ENCODE peak calls at places on chromosome 11, in four cellular contexts. W is hepatocyte, S is GM23248, Q is fibroblast of lung. F is an unnamed sample.

GRCh38 chr11:62671604-62672528 is at the start of the genes LBHD1 and UQCC3:
- DNase-seq in Q (peak; percentile 88), S (peak; percentile 91), W (peak; percentile 92), F (peak; percentile 62)

GRCh38 chr11:111427471-111427912 is 48.4 kb upstream of the POU2AF1 start:
- DNase-seq in W (peak; percentile 44), Q (no peak), S (no peak), F (no peak)

GRCh38 chr11:1478544-1478943 is 8.0 kb downstream of the MOB2 start:
- DNase-seq in Q (no peak), W (no peak), S (no peak), F (no peak)

GRCh38 chr11:114315749-114316368 is 19.7 kb downstream of the NNMT start:
- DNase-seq in S (peak; percentile 36), W (peak; percentile 68), Q (no peak), F (no peak)

GRCh38 chr11:90235536-90235935 is 12.7 kb upstream of the CHORDC1 start:
- DNase-seq in W (no peak), S (no peak), Q (peak; percentile 29), F (no peak)

GRCh38 chr11:4187055-4187988 is 92.7 kb downstream of the RRM1 start:
- DNase-seq in W (peak; percentile 93), S (peak; percentile 90), Q (peak; percentile 83), F (no peak)

GRCh38 chr11:110130642-110131238 is 37.5 kb downstream of the ZC3H12C start:
- DNase-seq in S (no peak), W (peak; percentile 16), Q (peak; percentile 87), F (no peak)

GRCh38 chr11:69156673-69157155 is 979 bp downstream of the SMIM38 start:
- DNase-seq in Q (peak; percentile 22), S (peak; percentile 45), W (peak; percentile 33), F (no peak)

GRCh38 chr11:61580292-61580888 is 486 bp downstream of the SYT7 start:
- DNase-seq in Q (no peak), S (peak; percentile 38), W (peak; percentile 74), F (no peak)
- TF ChIP-seq EZH2 in Q (peak; percentile 81), S (no peak), W (no peak), F (no peak)

DNA sequence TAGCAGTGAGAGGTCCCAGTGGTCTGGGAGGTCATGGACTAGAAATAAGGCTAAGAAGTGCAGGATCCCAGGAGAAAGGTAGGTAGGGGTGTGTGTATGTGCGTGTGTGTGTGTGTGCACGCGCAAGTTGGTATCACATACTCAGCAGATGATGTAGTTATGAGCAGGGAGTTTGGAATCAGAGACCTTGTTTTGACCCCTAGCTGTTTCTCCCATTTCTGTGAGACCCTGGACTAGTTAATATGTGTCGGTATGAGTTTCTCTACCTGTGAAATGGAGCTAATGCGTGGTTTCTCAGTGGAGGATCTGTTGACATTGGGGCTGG is 1.3 kb downstream of the SERPING1 start:
- DNase-seq in S (peak; percentile 66), W (peak; percentile 19), Q (peak; percentile 37), F (no peak)
- H3K4me3 ChIP-seq in S (peak overlapping the region; percentile 77), W (peak overlapping the region; percentile 48), Q (peak overlapping the region; percentile 36), F (peak overlapping the region; percentile 87)

GRCh38 chr11:91625495-91625894 is 599.1 kb upstream of the FAT3 start:
- DNase-seq in S (no peak), Q (no peak), W (no peak), F (no peak)
- H3K9me3 ChIP-seq in S (peaks cover 2% of the 10 kb centered on the region), Q (no peaks in the 10 kb centered on the region), W (no peaks in the 10 kb centered on the region), F (no peaks in the 10 kb centered on the region)

DNA sequence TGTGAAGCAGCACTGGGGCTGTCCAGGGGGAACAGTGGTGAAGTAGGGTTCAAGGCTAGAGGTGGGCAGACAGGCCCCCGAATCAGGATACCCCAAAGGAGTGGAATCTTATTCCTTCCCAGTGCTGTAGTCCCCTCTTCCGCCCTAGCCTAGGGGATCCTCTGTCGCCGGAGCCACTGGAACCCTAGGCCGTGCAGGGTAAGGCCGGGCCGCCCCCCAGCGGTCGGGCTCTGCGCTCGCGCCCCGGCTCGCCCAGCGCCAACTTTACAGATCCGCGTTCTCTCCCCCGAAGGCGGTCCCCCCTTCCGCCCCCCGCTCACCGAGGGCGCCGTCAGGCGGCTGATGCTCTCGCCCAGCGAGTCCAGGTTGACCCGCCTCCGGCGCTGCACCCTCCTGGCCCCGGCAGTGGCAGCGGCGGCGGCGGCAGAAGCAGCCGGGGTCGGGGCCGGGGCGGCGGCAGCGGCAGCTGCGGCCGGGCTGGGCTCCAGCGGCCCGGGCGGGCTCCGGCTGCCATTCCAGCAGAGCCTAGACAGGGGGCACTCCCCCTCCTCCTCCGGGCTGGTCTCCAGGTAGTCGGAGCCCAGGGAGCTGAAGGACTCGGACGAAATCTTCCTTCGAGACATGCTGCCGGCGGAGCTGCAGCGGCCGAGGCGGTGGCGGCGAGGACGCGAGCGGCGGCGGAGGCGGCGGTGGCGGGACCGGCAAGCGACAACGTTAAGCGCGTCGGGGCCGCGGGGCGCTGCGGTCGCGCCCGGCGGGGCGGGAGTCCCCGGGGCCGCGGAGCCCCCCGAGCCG is 646 bp downstream of the GUCY1A2 start:
- DNase-seq in S (peak; percentile 66), W (peak; percentile 84), Q (peak; percentile 54), F (no peak)
- TF ChIP-seq EZH2 in S (no peak), W (no peak), Q (no peak), F (no peak)

GRCh38 chr11:45961841-45962240 is 39.4 kb downstream of the LARGE2 start:
- DNase-seq in S (no peak), W (no peak), Q (no peak), F (no peak)

GRCh38 chr11:45959851-45960250 is 37.4 kb downstream of the LARGE2 start:
- DNase-seq in Q (peak; percentile 82), S (peak; percentile 78), W (no peak), F (no peak)

GRCh38 chr11:45964911-45965389 is 42.5 kb downstream of the LARGE2 start:
- DNase-seq in S (peak; percentile 84), W (peak; percentile 87), Q (peak; percentile 63), F (peak; percentile 44)

DNA sequence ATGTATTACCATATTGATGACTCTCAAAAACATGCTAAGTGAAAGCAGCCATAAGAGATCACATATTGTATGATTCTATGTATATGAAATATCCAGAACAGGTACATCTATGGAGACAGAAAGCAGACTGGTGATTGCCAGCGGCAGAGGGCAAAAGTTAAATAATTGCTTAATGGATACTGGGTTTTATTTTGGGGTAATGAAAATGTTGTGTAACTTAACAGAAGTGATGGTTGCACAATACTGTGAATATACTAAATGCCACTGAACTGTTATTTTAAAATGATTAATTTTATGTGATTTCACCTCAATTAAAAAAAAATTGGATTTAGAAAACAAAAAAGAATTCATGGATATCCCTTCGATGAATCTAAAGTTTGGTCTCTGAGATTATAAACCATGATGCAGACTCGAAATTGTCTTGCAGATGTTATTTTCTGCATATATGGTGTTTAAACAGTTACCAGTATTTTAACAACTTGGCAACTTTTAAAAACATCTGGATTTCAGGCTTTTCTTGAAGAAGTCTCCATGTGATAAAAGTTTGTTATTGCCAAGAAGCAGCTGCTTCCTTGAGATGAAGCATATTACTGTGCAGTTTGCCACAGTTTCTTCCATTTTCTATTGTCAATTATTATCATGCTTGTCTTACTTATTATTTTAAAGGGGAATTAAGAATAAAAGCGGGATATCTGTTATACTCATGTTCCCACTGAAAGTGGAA is 38.1 kb downstream of the LARGE2 start:
- DNase-seq in W (no peak), Q (no peak), S (peak; percentile 55), F (no peak)
- H3K4me3 ChIP-seq in W (no peak overlapping the region), Q (no peak overlapping the region), S (no peak overlapping the region), F (no peak overlapping the region)

GRCh38 chr11:123760894-123761293 is 6.6 kb upstream of the OR6X1 start:
- DNase-seq in Q (no peak), W (no peak), S (no peak), F (no peak)

GRCh38 chr11:123770712-123771111 is 16.4 kb upstream of the OR6X1 start:
- DNase-seq in W (no peak), S (no peak), Q (no peak), F (no peak)

GRCh38 chr11:123762422-123762821 is 8.1 kb upstream of the OR6X1 start:
- DNase-seq in W (no peak), S (no peak), Q (no peak), F (no peak)

DNA sequence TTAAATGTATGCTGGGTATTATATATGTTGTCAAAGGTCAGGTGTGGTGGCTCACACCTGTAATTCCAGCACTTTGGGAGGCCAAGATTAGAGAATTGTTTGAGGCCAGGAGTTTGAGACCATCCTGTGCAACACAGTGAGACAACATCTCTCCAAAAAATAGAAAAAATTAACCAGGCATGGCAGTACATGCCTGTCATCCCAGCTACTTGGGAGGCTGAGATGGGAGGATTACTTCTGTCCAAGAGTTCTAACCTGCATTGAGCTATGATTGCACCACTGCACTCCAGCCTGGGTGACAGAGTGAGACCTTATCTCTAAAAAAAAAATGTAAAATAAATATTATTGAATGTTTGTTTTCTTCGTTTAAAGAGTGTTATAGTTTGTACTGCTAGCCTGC is 11.3 kb upstream of the OR6X1 start:
- DNase-seq in W (no peak), Q (no peak), S (no peak), F (no peak)
- H3K9me3 ChIP-seq in W (no peaks in the 10 kb centered on the region), Q (no peaks in the 10 kb centered on the region), S (no peaks in the 10 kb centered on the region), F (no peaks in the 10 kb centered on the region)

DNA sequence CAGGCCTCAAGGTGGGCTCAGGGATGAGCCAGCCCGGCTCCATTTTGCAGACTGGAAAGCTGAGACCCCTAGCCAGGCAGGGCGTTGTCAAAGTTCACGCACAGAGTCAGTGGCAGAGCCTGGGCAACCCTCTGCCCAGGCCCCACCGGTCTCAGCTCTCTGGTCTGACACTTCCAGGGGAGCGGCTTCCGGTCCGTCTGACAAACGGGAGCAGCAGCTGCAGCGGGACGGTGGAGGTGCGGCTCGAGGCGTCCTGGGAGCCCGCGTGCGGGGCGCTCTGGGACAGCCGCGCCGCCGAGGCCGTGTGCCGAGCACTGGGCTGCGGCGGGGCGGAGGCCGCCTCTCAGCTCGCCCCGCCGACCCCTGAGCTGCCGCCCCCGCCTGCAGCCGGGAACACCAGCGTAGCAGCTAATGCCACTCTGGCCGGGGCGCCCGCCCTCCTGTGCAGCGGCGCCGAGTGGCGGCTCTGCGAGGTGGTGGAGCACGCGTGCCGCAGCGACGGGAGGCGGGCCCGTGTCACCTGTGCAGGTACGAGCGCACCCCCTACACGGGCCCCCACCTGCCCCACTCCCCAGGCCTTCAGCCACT is 36.0 kb downstream of the CD6 start:
- DNase-seq in Q (no peak), W (peak; percentile 62), S (peak; percentile 22), F (no peak)
- TF ChIP-seq EZH2 in Q (peak; percentile 10), W (no peak), S (no peak), F (no peak)

GRCh38 chr11:75152651-75153553 is 2.0 kb downstream of the SLCO2B1 start:
- DNase-seq in W (no peak), S (no peak), Q (no peak), F (no peak)
- H3K4me3 ChIP-seq in W (peak overlapping the region; percentile 31), S (no peak overlapping the region), Q (no peak overlapping the region), F (no peak overlapping the region)

GRCh38 chr11:86500500-86501170 is 125.9 kb downstream of the CCDC81 start:
- DNase-seq in W (no peak), S (no peak), Q (no peak), F (no peak)
- H3K9me3 ChIP-seq in W (no peaks in the 10 kb centered on the region), S (no peaks in the 10 kb centered on the region), Q (no peaks in the 10 kb centered on the region), F (no peaks in the 10 kb centered on the region)

DNA sequence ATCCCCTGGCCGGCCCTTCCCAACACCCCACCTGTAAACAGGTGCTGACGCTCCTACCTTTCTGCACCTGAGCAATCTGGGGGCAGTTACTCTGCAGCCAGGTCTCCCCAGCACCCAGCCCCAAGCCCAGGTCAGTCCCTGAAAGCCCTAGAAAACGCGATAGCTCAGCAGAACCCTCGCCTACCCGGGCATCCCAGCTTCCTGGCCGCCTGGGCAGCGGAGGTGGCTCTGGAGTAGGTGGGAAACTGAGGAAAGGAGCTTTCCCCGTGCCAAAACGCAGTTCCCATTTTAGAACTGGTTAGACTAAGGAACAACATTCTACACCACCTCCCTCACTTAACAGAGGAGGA is 445 bp downstream of the SYTL2 start:
- DNase-seq in S (no peak), Q (no peak), W (no peak), F (no peak)
- TF ChIP-seq EZH2 in S (no peak), Q (no peak), W (no peak), F (no peak)

F was measured in SK-N-MC.